ENCODE peak calls at places on chromosome 3, in nine cellular contexts. One of them, this sample, is unnamed.

GRCh38 chr3:171185359-171185758 is 158.8 kb upstream of the SLC2A2 start:
- DNase-seq in HS-5: no peak
- DNase-seq in GM20000: no peak
- DNase-seq in GM23248: no peak
- DNase-seq in testis: no peak
- DNase-seq in activated CD4-positive, alpha-beta T cell treated with anti-CD3 and anti-CD28 coated beads, Interleukin-2, amount 50 U/mL, for 48 hours: no peak
- DNase-seq in T follicular helper cell: no peak
- DNase-seq in activated naive CD8-positive, alpha-beta T cell treated with anti-CD3 and anti-CD28 coated beads, Interleukin-2, amount 10 ng/mL, durations not matched to agents 7 days and 5 days: no peak
- DNase-seq in T-helper 9 cell: no peak
- DNase-seq in this sample: no peak

GRCh38 chr3:166478356-166478755 is 641.1 kb upstream of the BCHE start:
- DNase-seq in T-helper 9 cell: no peak
- DNase-seq in GM20000: no peak
- DNase-seq in activated CD4-positive, alpha-beta T cell treated with anti-CD3 and anti-CD28 coated beads, Interleukin-2, amount 50 U/mL, for 48 hours: no peak
- DNase-seq in HS-5: no peak
- DNase-seq in T follicular helper cell: no peak
- DNase-seq in activated naive CD8-positive, alpha-beta T cell treated with anti-CD3 and anti-CD28 coated beads, Interleukin-2, amount 10 ng/mL, durations not matched to agents 7 days and 5 days: no peak
- DNase-seq in testis: no peak
- DNase-seq in GM23248: no peak
- DNase-seq in this sample: no peak

GRCh38 chr3:112134335-112135124 is 1.5 kb upstream of the GCSAM start:
- DNase-seq in activated CD4-positive, alpha-beta T cell treated with anti-CD3 and anti-CD28 coated beads, Interleukin-2, amount 50 U/mL, for 48 hours: no peak
- DNase-seq in T-helper 9 cell: no peak
- DNase-seq in GM23248: no peak
- DNase-seq in GM20000: no peak
- DNase-seq in activated naive CD8-positive, alpha-beta T cell treated with anti-CD3 and anti-CD28 coated beads, Interleukin-2, amount 10 ng/mL, durations not matched to agents 7 days and 5 days: no peak
- DNase-seq in T follicular helper cell: peak; percentile 12
- DNase-seq in testis: no peak
- DNase-seq in HS-5: no peak
- DNase-seq in this sample: peak; percentile 38

GRCh38 chr3:178802259-178802658 is 266.0 kb downstream of the KCNMB2 start:
- DNase-seq in HS-5: no peak
- DNase-seq in activated naive CD8-positive, alpha-beta T cell treated with anti-CD3 and anti-CD28 coated beads, Interleukin-2, amount 10 ng/mL, durations not matched to agents 7 days and 5 days: no peak
- DNase-seq in T follicular helper cell: no peak
- DNase-seq in activated CD4-positive, alpha-beta T cell treated with anti-CD3 and anti-CD28 coated beads, Interleukin-2, amount 50 U/mL, for 48 hours: no peak
- DNase-seq in GM20000: no peak
- DNase-seq in T-helper 9 cell: no peak
- DNase-seq in testis: no peak
- DNase-seq in GM23248: no peak
- DNase-seq in this sample: no peak

GRCh38 chr3:15556512-15556911 is 35.0 kb upstream of the COLQ start:
- DNase-seq in T follicular helper cell: no peak
- DNase-seq in activated CD4-positive, alpha-beta T cell treated with anti-CD3 and anti-CD28 coated beads, Interleukin-2, amount 50 U/mL, for 48 hours: no peak
- DNase-seq in activated naive CD8-positive, alpha-beta T cell treated with anti-CD3 and anti-CD28 coated beads, Interleukin-2, amount 10 ng/mL, durations not matched to agents 7 days and 5 days: no peak
- DNase-seq in HS-5: no peak
- DNase-seq in GM20000: peak; percentile 59
- DNase-seq in T-helper 9 cell: no peak
- DNase-seq in testis: no peak
- DNase-seq in GM23248: no peak
- DNase-seq in this sample: no peak

GRCh38 chr3:294581-294980 is 98.0 kb downstream of the CHL1 start:
- DNase-seq in T-helper 9 cell: no peak
- DNase-seq in HS-5: no peak
- DNase-seq in testis: no peak
- DNase-seq in GM20000: no peak
- DNase-seq in GM23248: no peak
- DNase-seq in activated CD4-positive, alpha-beta T cell treated with anti-CD3 and anti-CD28 coated beads, Interleukin-2, amount 50 U/mL, for 48 hours: no peak
- DNase-seq in activated naive CD8-positive, alpha-beta T cell treated with anti-CD3 and anti-CD28 coated beads, Interleukin-2, amount 10 ng/mL, durations not matched to agents 7 days and 5 days: no peak
- DNase-seq in T follicular helper cell: no peak
- DNase-seq in this sample: no peak

GRCh38 chr3:57227930-57228733 is 603 bp downstream of the APPL1 start:
- DNase-seq in T follicular helper cell: peak; percentile 6
- DNase-seq in T-helper 9 cell: peak; percentile 28
- DNase-seq in GM23248: peak; percentile 76
- DNase-seq in activated naive CD8-positive, alpha-beta T cell treated with anti-CD3 and anti-CD28 coated beads, Interleukin-2, amount 10 ng/mL, durations not matched to agents 7 days and 5 days: peak; percentile 64
- DNase-seq in HS-5: peak; percentile 13
- DNase-seq in GM20000: peak; percentile 53
- DNase-seq in activated CD4-positive, alpha-beta T cell treated with anti-CD3 and anti-CD28 coated beads, Interleukin-2, amount 50 U/mL, for 48 hours: peak; percentile 41
- DNase-seq in testis: peak; percentile 78
- DNase-seq in this sample: peak; percentile 79

GRCh38 chr3:1404270-1404669 is 311.4 kb downstream of the CNTN6 start:
- DNase-seq in activated naive CD8-positive, alpha-beta T cell treated with anti-CD3 and anti-CD28 coated beads, Interleukin-2, amount 10 ng/mL, durations not matched to agents 7 days and 5 days: no peak
- DNase-seq in HS-5: no peak
- DNase-seq in GM20000: no peak
- DNase-seq in testis: no peak
- DNase-seq in T follicular helper cell: no peak
- DNase-seq in T-helper 9 cell: no peak
- DNase-seq in activated CD4-positive, alpha-beta T cell treated with anti-CD3 and anti-CD28 coated beads, Interleukin-2, amount 50 U/mL, for 48 hours: no peak
- DNase-seq in GM23248: peak; percentile 1
- DNase-seq in this sample: peak; percentile 63

GRCh38 chr3:146555311-146555710 is 10.9 kb upstream of the PLSCR1 start:
- DNase-seq in T-helper 9 cell: no peak
- DNase-seq in testis: no peak
- DNase-seq in GM20000: no peak
- DNase-seq in activated naive CD8-positive, alpha-beta T cell treated with anti-CD3 and anti-CD28 coated beads, Interleukin-2, amount 10 ng/mL, durations not matched to agents 7 days and 5 days: no peak
- DNase-seq in T follicular helper cell: no peak
- DNase-seq in activated CD4-positive, alpha-beta T cell treated with anti-CD3 and anti-CD28 coated beads, Interleukin-2, amount 50 U/mL, for 48 hours: no peak
- DNase-seq in GM23248: no peak
- DNase-seq in HS-5: no peak
- DNase-seq in this sample: no peak

GRCh38 chr3:112116777-112117186 is 16.3 kb downstream of the GCSAM start:
- DNase-seq in activated CD4-positive, alpha-beta T cell treated with anti-CD3 and anti-CD28 coated beads, Interleukin-2, amount 50 U/mL, for 48 hours: no peak
- DNase-seq in GM23248: no peak
- DNase-seq in GM20000: no peak
- DNase-seq in testis: no peak
- DNase-seq in activated naive CD8-positive, alpha-beta T cell treated with anti-CD3 and anti-CD28 coated beads, Interleukin-2, amount 10 ng/mL, durations not matched to agents 7 days and 5 days: no peak
- DNase-seq in T-helper 9 cell: no peak
- DNase-seq in T follicular helper cell: no peak
- DNase-seq in HS-5: no peak
- DNase-seq in this sample: peak; percentile 15

GRCh38 chr3:110526732-110527727 is 544.6 kb upstream of the NECTIN3 start:
- DNase-seq in HS-5: peak; percentile 95
- DNase-seq in activated naive CD8-positive, alpha-beta T cell treated with anti-CD3 and anti-CD28 coated beads, Interleukin-2, amount 10 ng/mL, durations not matched to agents 7 days and 5 days: no peak
- DNase-seq in testis: no peak
- DNase-seq in T follicular helper cell: no peak
- DNase-seq in activated CD4-positive, alpha-beta T cell treated with anti-CD3 and anti-CD28 coated beads, Interleukin-2, amount 50 U/mL, for 48 hours: no peak
- DNase-seq in T-helper 9 cell: no peak
- DNase-seq in GM23248: peak; percentile 94
- DNase-seq in GM20000: no peak
- DNase-seq in this sample: peak; percentile 30

GRCh38 chr3:194865081-194865480 is 179.4 kb downstream of the FAM43A start:
- DNase-seq in HS-5: no peak
- DNase-seq in T follicular helper cell: no peak
- DNase-seq in activated CD4-positive, alpha-beta T cell treated with anti-CD3 and anti-CD28 coated beads, Interleukin-2, amount 50 U/mL, for 48 hours: no peak
- DNase-seq in testis: no peak
- DNase-seq in GM20000: no peak
- DNase-seq in activated naive CD8-positive, alpha-beta T cell treated with anti-CD3 and anti-CD28 coated beads, Interleukin-2, amount 10 ng/mL, durations not matched to agents 7 days and 5 days: no peak
- DNase-seq in T-helper 9 cell: no peak
- DNase-seq in GM23248: no peak
- DNase-seq in this sample: no peak

GRCh38 chr3:166444756-166445155 is 607.5 kb upstream of the BCHE start:
- DNase-seq in HS-5: no peak
- DNase-seq in GM20000: no peak
- DNase-seq in T follicular helper cell: no peak
- DNase-seq in activated CD4-positive, alpha-beta T cell treated with anti-CD3 and anti-CD28 coated beads, Interleukin-2, amount 50 U/mL, for 48 hours: no peak
- DNase-seq in activated naive CD8-positive, alpha-beta T cell treated with anti-CD3 and anti-CD28 coated beads, Interleukin-2, amount 10 ng/mL, durations not matched to agents 7 days and 5 days: no peak
- DNase-seq in T-helper 9 cell: no peak
- DNase-seq in GM23248: no peak
- DNase-seq in testis: no peak
- DNase-seq in this sample: no peak

GRCh38 chr3:183202004-183202722 is 39.6 kb upstream of the LAMP3 start:
- DNase-seq in GM23248: no peak
- DNase-seq in GM20000: no peak
- DNase-seq in HS-5: no peak
- DNase-seq in T-helper 9 cell: no peak
- DNase-seq in T follicular helper cell: no peak
- DNase-seq in testis: no peak
- DNase-seq in activated naive CD8-positive, alpha-beta T cell treated with anti-CD3 and anti-CD28 coated beads, Interleukin-2, amount 10 ng/mL, durations not matched to agents 7 days and 5 days: no peak
- DNase-seq in activated CD4-positive, alpha-beta T cell treated with anti-CD3 and anti-CD28 coated beads, Interleukin-2, amount 50 U/mL, for 48 hours: no peak
- DNase-seq in this sample: no peak

GRCh38 chr3:40055361-40055760 is 246.0 kb downstream of the MYRIP start:
- DNase-seq in activated naive CD8-positive, alpha-beta T cell treated with anti-CD3 and anti-CD28 coated beads, Interleukin-2, amount 10 ng/mL, durations not matched to agents 7 days and 5 days: no peak
- DNase-seq in T-helper 9 cell: no peak
- DNase-seq in GM23248: peak; percentile 71
- DNase-seq in T follicular helper cell: no peak
- DNase-seq in HS-5: no peak
- DNase-seq in testis: no peak
- DNase-seq in GM20000: no peak
- DNase-seq in activated CD4-positive, alpha-beta T cell treated with anti-CD3 and anti-CD28 coated beads, Interleukin-2, amount 50 U/mL, for 48 hours: no peak
- DNase-seq in this sample: no peak

GRCh38 chr3:33490641-33491241 is 50.5 kb upstream of the UBP1 start:
- DNase-seq in HS-5: no peak
- DNase-seq in activated naive CD8-positive, alpha-beta T cell treated with anti-CD3 and anti-CD28 coated beads, Interleukin-2, amount 10 ng/mL, durations not matched to agents 7 days and 5 days: no peak
- DNase-seq in GM23248: no peak
- DNase-seq in activated CD4-positive, alpha-beta T cell treated with anti-CD3 and anti-CD28 coated beads, Interleukin-2, amount 50 U/mL, for 48 hours: no peak
- DNase-seq in T-helper 9 cell: no peak
- DNase-seq in T follicular helper cell: no peak
- DNase-seq in GM20000: no peak
- DNase-seq in testis: no peak
- DNase-seq in this sample: no peak

GRCh38 chr3:5304789-5305680 is 117.5 kb downstream of the EDEM1 start:
- DNase-seq in HS-5: no peak
- DNase-seq in activated naive CD8-positive, alpha-beta T cell treated with anti-CD3 and anti-CD28 coated beads, Interleukin-2, amount 10 ng/mL, durations not matched to agents 7 days and 5 days: no peak
- DNase-seq in testis: peak; percentile 57
- DNase-seq in activated CD4-positive, alpha-beta T cell treated with anti-CD3 and anti-CD28 coated beads, Interleukin-2, amount 50 U/mL, for 48 hours: peak; percentile 50
- DNase-seq in GM23248: peak; percentile 65
- DNase-seq in GM20000: peak; percentile 37
- DNase-seq in T follicular helper cell: no peak
- DNase-seq in T-helper 9 cell: no peak
- DNase-seq in this sample: peak; percentile 78

GRCh38 chr3:141498592-141499223 is 11.9 kb downstream of the RASA2 start:
- DNase-seq in testis: no peak
- DNase-seq in GM20000: peak; percentile 33
- DNase-seq in activated CD4-positive, alpha-beta T cell treated with anti-CD3 and anti-CD28 coated beads, Interleukin-2, amount 50 U/mL, for 48 hours: peak; percentile 75
- DNase-seq in GM23248: no peak
- DNase-seq in activated naive CD8-positive, alpha-beta T cell treated with anti-CD3 and anti-CD28 coated beads, Interleukin-2, amount 10 ng/mL, durations not matched to agents 7 days and 5 days: peak; percentile 81
- DNase-seq in T-helper 9 cell: peak; percentile 74
- DNase-seq in HS-5: no peak
- DNase-seq in T follicular helper cell: peak; percentile 79
- DNase-seq in this sample: no peak

GRCh38 chr3:113084777-113085176 is 94.0 kb downstream of the GTPBP8 start:
- DNase-seq in testis: peak; percentile 44
- DNase-seq in activated naive CD8-positive, alpha-beta T cell treated with anti-CD3 and anti-CD28 coated beads, Interleukin-2, amount 10 ng/mL, durations not matched to agents 7 days and 5 days: no peak
- DNase-seq in activated CD4-positive, alpha-beta T cell treated with anti-CD3 and anti-CD28 coated beads, Interleukin-2, amount 50 U/mL, for 48 hours: no peak
- DNase-seq in T follicular helper cell: no peak
- DNase-seq in GM20000: no peak
- DNase-seq in GM23248: peak; percentile 41
- DNase-seq in T-helper 9 cell: no peak
- DNase-seq in HS-5: peak; percentile 80
- DNase-seq in this sample: no peak

GRCh38 chr3:122392868-122393844 is 9.2 kb downstream of the FAM162A start:
- DNase-seq in HS-5: no peak
- DNase-seq in T follicular helper cell: no peak
- DNase-seq in testis: no peak
- DNase-seq in GM20000: peak; percentile 34
- DNase-seq in activated naive CD8-positive, alpha-beta T cell treated with anti-CD3 and anti-CD28 coated beads, Interleukin-2, amount 10 ng/mL, durations not matched to agents 7 days and 5 days: no peak
- DNase-seq in GM23248: peak; percentile 72
- DNase-seq in activated CD4-positive, alpha-beta T cell treated with anti-CD3 and anti-CD28 coated beads, Interleukin-2, amount 50 U/mL, for 48 hours: no peak
- DNase-seq in T-helper 9 cell: no peak
- DNase-seq in this sample: peak; percentile 67

GRCh38 chr3:32954506-32954905 is 3.1 kb downstream of the CCR4 start:
- DNase-seq in T follicular helper cell: no peak
- DNase-seq in HS-5: no peak
- DNase-seq in testis: no peak
- DNase-seq in GM23248: no peak
- DNase-seq in T-helper 9 cell: no peak
- DNase-seq in GM20000: no peak
- DNase-seq in activated naive CD8-positive, alpha-beta T cell treated with anti-CD3 and anti-CD28 coated beads, Interleukin-2, amount 10 ng/mL, durations not matched to agents 7 days and 5 days: no peak
- DNase-seq in activated CD4-positive, alpha-beta T cell treated with anti-CD3 and anti-CD28 coated beads, Interleukin-2, amount 50 U/mL, for 48 hours: no peak
- DNase-seq in this sample: no peak

GRCh38 chr3:63061449-63061848 is 186.2 kb upstream of the CADPS start:
- DNase-seq in T follicular helper cell: no peak
- DNase-seq in T-helper 9 cell: no peak
- DNase-seq in GM20000: no peak
- DNase-seq in testis: no peak
- DNase-seq in activated CD4-positive, alpha-beta T cell treated with anti-CD3 and anti-CD28 coated beads, Interleukin-2, amount 50 U/mL, for 48 hours: no peak
- DNase-seq in activated naive CD8-positive, alpha-beta T cell treated with anti-CD3 and anti-CD28 coated beads, Interleukin-2, amount 10 ng/mL, durations not matched to agents 7 days and 5 days: no peak
- DNase-seq in GM23248: no peak
- DNase-seq in HS-5: no peak
- DNase-seq in this sample: no peak

GRCh38 chr3:42032693-42033349 is 58.3 kb upstream of the TRAK1 start:
- DNase-seq in GM23248: peak; percentile 97
- DNase-seq in HS-5: peak; percentile 61
- DNase-seq in T-helper 9 cell: no peak
- DNase-seq in GM20000: no peak
- DNase-seq in T follicular helper cell: no peak
- DNase-seq in activated CD4-positive, alpha-beta T cell treated with anti-CD3 and anti-CD28 coated beads, Interleukin-2, amount 50 U/mL, for 48 hours: no peak
- DNase-seq in testis: peak; percentile 97
- DNase-seq in activated naive CD8-positive, alpha-beta T cell treated with anti-CD3 and anti-CD28 coated beads, Interleukin-2, amount 10 ng/mL, durations not matched to agents 7 days and 5 days: no peak
- DNase-seq in this sample: peak; percentile 90

GRCh38 chr3:110743202-110743601 is 328.4 kb upstream of the NECTIN3 start:
- DNase-seq in activated naive CD8-positive, alpha-beta T cell treated with anti-CD3 and anti-CD28 coated beads, Interleukin-2, amount 10 ng/mL, durations not matched to agents 7 days and 5 days: no peak
- DNase-seq in testis: no peak
- DNase-seq in T follicular helper cell: no peak
- DNase-seq in T-helper 9 cell: no peak
- DNase-seq in HS-5: no peak
- DNase-seq in GM23248: no peak
- DNase-seq in activated CD4-positive, alpha-beta T cell treated with anti-CD3 and anti-CD28 coated beads, Interleukin-2, amount 50 U/mL, for 48 hours: no peak
- DNase-seq in GM20000: no peak
- DNase-seq in this sample: peak; percentile 64

GRCh38 chr3:110811050-110811449 is 260.6 kb upstream of the NECTIN3 start:
- DNase-seq in HS-5: no peak
- DNase-seq in GM23248: peak; percentile 67
- DNase-seq in activated CD4-positive, alpha-beta T cell treated with anti-CD3 and anti-CD28 coated beads, Interleukin-2, amount 50 U/mL, for 48 hours: no peak
- DNase-seq in testis: no peak
- DNase-seq in T-helper 9 cell: no peak
- DNase-seq in activated naive CD8-positive, alpha-beta T cell treated with anti-CD3 and anti-CD28 coated beads, Interleukin-2, amount 10 ng/mL, durations not matched to agents 7 days and 5 days: no peak
- DNase-seq in T follicular helper cell: no peak
- DNase-seq in GM20000: no peak
- DNase-seq in this sample: peak; percentile 48

GRCh38 chr3:141795311-141795710 is 32.1 kb downstream of the GRK7 start:
- DNase-seq in T-helper 9 cell: no peak
- DNase-seq in activated naive CD8-positive, alpha-beta T cell treated with anti-CD3 and anti-CD28 coated beads, Interleukin-2, amount 10 ng/mL, durations not matched to agents 7 days and 5 days: peak; percentile 28
- DNase-seq in HS-5: no peak
- DNase-seq in testis: no peak
- DNase-seq in T follicular helper cell: no peak
- DNase-seq in activated CD4-positive, alpha-beta T cell treated with anti-CD3 and anti-CD28 coated beads, Interleukin-2, amount 50 U/mL, for 48 hours: peak; percentile 14
- DNase-seq in GM20000: no peak
- DNase-seq in GM23248: peak; percentile 25
- DNase-seq in this sample: no peak

GRCh38 chr3:105806361-105806760 is 62.5 kb downstream of the CBLB start:
- DNase-seq in T follicular helper cell: no peak
- DNase-seq in activated naive CD8-positive, alpha-beta T cell treated with anti-CD3 and anti-CD28 coated beads, Interleukin-2, amount 10 ng/mL, durations not matched to agents 7 days and 5 days: no peak
- DNase-seq in T-helper 9 cell: no peak
- DNase-seq in HS-5: peak; percentile 57
- DNase-seq in activated CD4-positive, alpha-beta T cell treated with anti-CD3 and anti-CD28 coated beads, Interleukin-2, amount 50 U/mL, for 48 hours: no peak
- DNase-seq in GM20000: peak; percentile 10
- DNase-seq in GM23248: peak; percentile 72
- DNase-seq in testis: no peak
- DNase-seq in this sample: no peak

GRCh38 chr3:155753038-155753647 is 8.3 kb upstream of the PLCH1 start:
- DNase-seq in T follicular helper cell: no peak
- DNase-seq in activated CD4-positive, alpha-beta T cell treated with anti-CD3 and anti-CD28 coated beads, Interleukin-2, amount 50 U/mL, for 48 hours: no peak
- DNase-seq in HS-5: no peak
- DNase-seq in testis: no peak
- DNase-seq in GM23248: peak; percentile 54
- DNase-seq in GM20000: no peak
- DNase-seq in activated naive CD8-positive, alpha-beta T cell treated with anti-CD3 and anti-CD28 coated beads, Interleukin-2, amount 10 ng/mL, durations not matched to agents 7 days and 5 days: no peak
- DNase-seq in T-helper 9 cell: no peak
- DNase-seq in this sample: peak; percentile 29

GRCh38 chr3:160661660-160662059 is 15.3 kb upstream of the ARL14 start:
- DNase-seq in GM20000: no peak
- DNase-seq in GM23248: no peak
- DNase-seq in testis: no peak
- DNase-seq in T-helper 9 cell: no peak
- DNase-seq in activated CD4-positive, alpha-beta T cell treated with anti-CD3 and anti-CD28 coated beads, Interleukin-2, amount 50 U/mL, for 48 hours: no peak
- DNase-seq in T follicular helper cell: no peak
- DNase-seq in activated naive CD8-positive, alpha-beta T cell treated with anti-CD3 and anti-CD28 coated beads, Interleukin-2, amount 10 ng/mL, durations not matched to agents 7 days and 5 days: no peak
- DNase-seq in HS-5: no peak
- DNase-seq in this sample: peak; percentile 80

GRCh38 chr3:14425574-14426304 is 23.3 kb downstream of the SLC6A6 start:
- DNase-seq in testis: no peak
- DNase-seq in GM20000: no peak
- DNase-seq in HS-5: no peak
- DNase-seq in activated naive CD8-positive, alpha-beta T cell treated with anti-CD3 and anti-CD28 coated beads, Interleukin-2, amount 10 ng/mL, durations not matched to agents 7 days and 5 days: peak; percentile 64
- DNase-seq in activated CD4-positive, alpha-beta T cell treated with anti-CD3 and anti-CD28 coated beads, Interleukin-2, amount 50 U/mL, for 48 hours: peak; percentile 53
- DNase-seq in T follicular helper cell: no peak
- DNase-seq in T-helper 9 cell: peak; percentile 47
- DNase-seq in GM23248: no peak
- DNase-seq in this sample: no peak

GRCh38 chr3:29282431-29283296 is 1.8 kb downstream of the RBMS3 start:
- DNase-seq in T-helper 9 cell: no peak
- DNase-seq in activated CD4-positive, alpha-beta T cell treated with anti-CD3 and anti-CD28 coated beads, Interleukin-2, amount 50 U/mL, for 48 hours: no peak
- DNase-seq in testis: peak; percentile 19
- DNase-seq in HS-5: no peak
- DNase-seq in activated naive CD8-positive, alpha-beta T cell treated with anti-CD3 and anti-CD28 coated beads, Interleukin-2, amount 10 ng/mL, durations not matched to agents 7 days and 5 days: no peak
- DNase-seq in GM23248: peak; percentile 57
- DNase-seq in T follicular helper cell: no peak
- DNase-seq in GM20000: no peak
- DNase-seq in this sample: peak; percentile 68

This sample was measured in left kidney.